ENCODE peak calls at places on chromosomes 1 and 21, in four cellular contexts. One of them, this sample, is unnamed.

GRCh38 chr1:55679971-55680370 is 464.8 kb upstream of the USP24 start:
- DNase-seq in GM12878: no peak
- DNase-seq in K562: no peak
- DNase-seq in HepG2: no peak
- DNase-seq in this sample: no peak

GRCh38 chr1:230291731-230292620 is 134.2 kb downstream of the PGBD5 start:
- DNase-seq in GM12878: no peak
- DNase-seq in K562: no peak
- DNase-seq in HepG2: no peak
- DNase-seq in this sample: no peak

GRCh38 chr1:219049411-219049943 is 124.2 kb upstream of the LYPLAL1 start:
- DNase-seq in GM12878: no peak
- DNase-seq in K562: no peak
- DNase-seq in HepG2: no peak
- DNase-seq in this sample: no peak

GRCh38 chr1:234842726-234843641 is 233.0 kb upstream of the IRF2BP2 start:
- DNase-seq in GM12878: peak
- DNase-seq in K562: peak
- DNase-seq in HepG2: no peak
- DNase-seq in this sample: no peak

GRCh38 chr21:45264919-45265515 is 22.7 kb downstream of the POFUT2 start:
- DNase-seq in GM12878: no peak
- DNase-seq in K562: no peak
- DNase-seq in HepG2: no peak
- DNase-seq in this sample: no peak

GRCh38 chr21:44889625-44890337 is 16.3 kb upstream of the PTTG1IP start:
- DNase-seq in GM12878: no peak
- DNase-seq in K562: no peak
- DNase-seq in HepG2: no peak
- DNase-seq in this sample: no peak

GRCh38 chr1:22245716-22246115 is 102.8 kb upstream of the WNT4 start:
- DNase-seq in GM12878: no peak
- DNase-seq in K562: no peak
- DNase-seq in HepG2: no peak
- DNase-seq in this sample: no peak

GRCh38 chr1:8667869-8668595 is 149.4 kb downstream of the RERE start:
- DNase-seq in GM12878: no peak
- DNase-seq in K562: peak
- DNase-seq in HepG2: peak
- DNase-seq in this sample: no peak

GRCh38 chr1:44890007-44890406 is 47.0 kb upstream of the PTCH2 start:
- DNase-seq in GM12878: no peak
- DNase-seq in K562: peak
- DNase-seq in HepG2: no peak
- DNase-seq in this sample: no peak

GRCh38 chr1:109249654-109250401 is 489 bp downstream of the CELSR2 start:
- DNase-seq in GM12878: no peak
- DNase-seq in K562: peak
- DNase-seq in HepG2: no peak
- DNase-seq in this sample: no peak

GRCh38 chr1:153963850-153964331 is 554 bp upstream of the SLC39A1 start:
- DNase-seq in GM12878: no peak
- DNase-seq in K562: peak
- DNase-seq in HepG2: peak
- DNase-seq in this sample: peak

GRCh38 chr1:234870020-234870378 is 258.6 kb downstream of the TOMM20 start:
- DNase-seq in GM12878: no peak
- DNase-seq in K562: no peak
- DNase-seq in HepG2: no peak
- DNase-seq in this sample: no peak

GRCh38 chr1:151061012-151061401 is 810 bp downstream of the MLLT11 start:
- DNase-seq in GM12878: no peak
- DNase-seq in K562: peak
- DNase-seq in HepG2: no peak
- DNase-seq in this sample: no peak

GRCh38 chr1:204267191-204267601 is 53.4 kb upstream of the GOLT1A start:
- DNase-seq in GM12878: no peak
- DNase-seq in K562: no peak
- DNase-seq in HepG2: no peak
- DNase-seq in this sample: no peak

GRCh38 chr1:118481091-118481490 is 296.1 kb upstream of the SPAG17 start:
- DNase-seq in GM12878: no peak
- DNase-seq in K562: no peak
- DNase-seq in HepG2: no peak
- DNase-seq in this sample: no peak

DNA sequence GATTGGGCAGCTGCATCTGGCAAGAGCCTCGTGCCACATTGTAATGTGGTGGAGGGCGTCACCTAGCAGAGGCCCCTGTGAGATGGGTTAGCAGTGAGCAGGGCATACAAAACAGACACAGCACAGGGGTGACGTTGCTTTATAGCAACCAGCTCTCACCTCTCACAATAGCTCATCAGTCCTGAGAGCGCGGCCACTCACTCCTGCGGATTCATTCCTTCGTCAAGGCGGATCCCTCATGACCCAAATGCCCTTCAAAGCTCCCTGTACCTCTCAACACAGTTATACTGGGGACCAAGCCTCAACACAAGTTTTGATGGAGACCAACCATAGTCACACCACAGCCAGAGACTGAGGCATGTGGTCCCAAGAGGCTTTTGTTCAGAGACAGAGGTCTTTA is 22.9 kb downstream of the SLC37A1 start:
- DNase-seq in GM12878: no peak
- DNase-seq in K562: no peak
- DNase-seq in HepG2: no peak
- DNase-seq in this sample: peak
- TF ChIP-seq CTCF in GM12878: no peak
- TF ChIP-seq CTCF in K562: no peak
- TF ChIP-seq CTCF in HepG2: no peak
- TF ChIP-seq CTCF in this sample: no peak

GRCh38 chr1:200223613-200224012 is 186.2 kb downstream of the ZNF281 start:
- DNase-seq in GM12878: no peak
- DNase-seq in K562: no peak
- DNase-seq in HepG2: no peak
- DNase-seq in this sample: no peak

GRCh38 chr1:200228081-200228480 is 181.8 kb downstream of the ZNF281 start:
- DNase-seq in GM12878: no peak
- DNase-seq in K562: no peak
- DNase-seq in HepG2: no peak
- DNase-seq in this sample: no peak

GRCh38 chr1:200224315-200224714 is 185.5 kb downstream of the ZNF281 start:
- DNase-seq in GM12878: no peak
- DNase-seq in K562: no peak
- DNase-seq in HepG2: no peak
- DNase-seq in this sample: no peak

GRCh38 chr1:200226969-200227303 is 182.9 kb downstream of the ZNF281 start:
- DNase-seq in GM12878: no peak
- DNase-seq in K562: no peak
- DNase-seq in HepG2: no peak
- DNase-seq in this sample: no peak

DNA sequence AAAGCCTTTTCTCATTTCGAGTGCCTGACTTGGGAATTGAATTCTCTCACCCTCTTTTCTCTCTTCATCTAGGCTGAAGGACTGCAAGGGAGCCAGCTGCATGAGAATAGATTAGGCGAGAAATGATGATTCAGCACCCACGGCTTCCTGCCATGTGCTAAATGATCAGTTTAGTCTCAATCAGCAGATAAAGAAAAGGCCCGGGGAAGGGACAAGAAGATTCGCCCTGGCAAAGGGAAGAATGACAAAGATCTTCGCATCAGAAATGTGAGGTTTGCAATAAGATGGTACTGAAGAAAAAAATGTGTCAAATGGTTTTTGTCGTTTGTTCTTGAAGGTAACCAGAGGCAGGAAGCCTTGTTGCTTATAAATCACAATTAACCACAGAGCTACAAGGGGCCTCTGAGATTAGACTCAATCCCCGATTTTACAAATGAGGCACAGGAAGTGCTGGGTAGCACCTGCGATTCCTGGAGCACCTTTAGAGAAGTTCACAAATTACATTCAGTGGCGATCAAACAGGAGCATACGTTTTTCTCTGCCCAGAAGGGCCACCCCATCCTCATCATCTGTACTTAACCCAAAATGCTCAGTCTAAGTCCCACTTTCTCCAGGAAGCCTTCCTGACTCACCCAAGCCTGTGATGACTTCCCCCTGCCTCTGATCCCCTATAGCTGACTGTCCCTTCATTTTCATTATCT is 183.4 kb downstream of the ZNF281 start:
- DNase-seq in GM12878: no peak
- DNase-seq in K562: peak
- DNase-seq in HepG2: no peak
- DNase-seq in this sample: no peak
- TF ChIP-seq NR2C2 in GM12878: no peak
- TF ChIP-seq NR2C2 in K562: no peak
- TF ChIP-seq NR2C2 in HepG2: no peak
- TF ChIP-seq NR2C2 in this sample: no peak

GRCh38 chr1:231883382-231883781 is 256.8 kb downstream of the DISC1 start:
- DNase-seq in GM12878: no peak
- DNase-seq in K562: no peak
- DNase-seq in HepG2: peak
- DNase-seq in this sample: peak
- TF ChIP-seq CTCF in GM12878: no peak
- TF ChIP-seq CTCF in K562: no peak
- TF ChIP-seq CTCF in HepG2: peak
- TF ChIP-seq CTCF in this sample: no peak

GRCh38 chr1:114196992-114197907 is 43.6 kb upstream of the SYT6 start:
- DNase-seq in GM12878: no peak
- DNase-seq in K562: no peak
- DNase-seq in HepG2: no peak
- DNase-seq in this sample: no peak

GRCh38 chr1:114199017-114199594 is 45.4 kb upstream of the SYT6 start:
- DNase-seq in GM12878: no peak
- DNase-seq in K562: no peak
- DNase-seq in HepG2: no peak
- DNase-seq in this sample: no peak

GRCh38 chr1:114206392-114206791 is 52.7 kb upstream of the SYT6 start:
- DNase-seq in GM12878: no peak
- DNase-seq in K562: peak
- DNase-seq in HepG2: no peak
- DNase-seq in this sample: no peak

GRCh38 chr1:114203722-114204121 is 50.1 kb upstream of the SYT6 start:
- DNase-seq in GM12878: no peak
- DNase-seq in K562: no peak
- DNase-seq in HepG2: no peak
- DNase-seq in this sample: no peak

DNA sequence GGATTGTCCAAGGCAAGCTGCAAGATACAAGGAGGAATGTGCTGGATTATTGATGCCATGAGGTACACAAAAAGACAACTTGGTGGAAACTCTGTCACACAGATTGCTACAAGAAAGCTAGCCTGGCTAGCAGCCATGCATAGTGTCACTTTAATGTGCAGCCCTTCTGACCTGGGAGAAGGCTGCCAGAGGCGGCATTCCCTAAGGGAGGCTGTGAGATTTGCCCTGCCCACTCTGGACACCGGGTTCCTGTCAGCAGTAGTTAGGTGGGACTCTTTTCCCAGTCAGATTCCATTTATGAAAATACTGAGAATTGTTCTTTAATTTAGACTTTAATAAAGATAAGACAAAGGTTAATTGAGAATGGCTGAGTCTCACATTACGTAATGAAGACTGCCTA is 47.8 kb upstream of the SYT6 start:
- DNase-seq in GM12878: no peak
- DNase-seq in K562: no peak
- DNase-seq in HepG2: no peak
- DNase-seq in this sample: no peak
- TF ChIP-seq NR2C2 in GM12878: no peak
- TF ChIP-seq NR2C2 in K562: no peak
- TF ChIP-seq NR2C2 in HepG2: no peak
- TF ChIP-seq NR2C2 in this sample: no peak

DNA sequence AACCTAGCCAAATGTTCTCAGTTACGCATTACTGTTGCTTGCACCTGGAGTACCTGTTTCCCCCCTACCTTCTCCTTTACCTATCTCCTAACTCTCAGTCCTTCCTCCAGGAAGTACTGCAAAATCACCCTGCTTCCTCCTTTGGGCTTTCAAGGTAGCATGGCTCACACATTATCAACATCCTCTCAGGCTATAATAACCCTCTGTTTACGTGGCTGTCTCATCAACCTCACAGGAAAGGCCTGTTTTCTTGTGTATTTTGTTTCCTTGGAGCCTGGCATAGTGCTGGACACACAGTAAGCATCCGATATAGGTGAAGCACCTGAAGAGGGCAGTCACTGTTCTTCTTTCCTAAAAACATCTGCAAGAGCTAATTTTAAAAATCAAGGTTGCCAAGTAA is 32.7 kb upstream of the ANGPTL7 start:
- DNase-seq in GM12878: no peak
- DNase-seq in K562: no peak
- DNase-seq in HepG2: no peak
- DNase-seq in this sample: no peak
- TF ChIP-seq CTCF in GM12878: no peak
- TF ChIP-seq CTCF in K562: no peak
- TF ChIP-seq CTCF in HepG2: no peak
- TF ChIP-seq CTCF in this sample: no peak

GRCh38 chr21:28754862-28755261 is 237.8 kb downstream of the LTN1 start:
- DNase-seq in GM12878: no peak
- DNase-seq in K562: no peak
- DNase-seq in HepG2: no peak
- DNase-seq in this sample: no peak

GRCh38 chr21:28758042-28758882 is 234.4 kb downstream of the LTN1 start:
- DNase-seq in GM12878: no peak
- DNase-seq in K562: no peak
- DNase-seq in HepG2: no peak
- DNase-seq in this sample: no peak

GRCh38 chr21:28750565-28750964 is 242.1 kb downstream of the LTN1 start:
- DNase-seq in GM12878: no peak
- DNase-seq in K562: no peak
- DNase-seq in HepG2: no peak
- DNase-seq in this sample: no peak

GRCh38 chr21:28752131-28752530 is 240.5 kb downstream of the LTN1 start:
- DNase-seq in GM12878: no peak
- DNase-seq in K562: no peak
- DNase-seq in HepG2: peak
- DNase-seq in this sample: no peak

DNA sequence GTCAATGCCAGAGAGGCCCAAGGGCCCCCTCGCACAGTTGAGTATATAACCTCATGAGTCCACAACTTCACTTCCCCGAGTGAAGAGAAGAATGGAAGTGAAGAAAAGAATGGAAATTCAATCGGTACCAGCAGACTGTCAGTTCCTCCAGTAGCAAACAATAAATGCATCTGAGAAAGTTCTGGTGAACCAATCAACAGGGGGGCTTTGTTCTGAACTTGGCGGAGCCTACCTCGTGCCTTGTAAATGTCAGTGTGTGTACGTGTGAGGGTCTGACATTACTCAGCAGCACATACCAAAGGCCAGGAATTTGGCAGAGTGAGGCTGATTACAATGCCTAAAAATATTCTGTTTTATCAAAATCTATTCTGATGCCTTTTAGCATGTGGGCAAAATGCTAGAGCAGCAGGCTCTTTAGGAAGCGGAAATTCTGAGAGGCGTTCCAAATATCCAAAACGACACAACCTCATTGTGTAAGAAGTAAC is 238.5 kb downstream of the LTN1 start:
- DNase-seq in GM12878: no peak
- DNase-seq in K562: no peak
- DNase-seq in HepG2: no peak
- DNase-seq in this sample: no peak
- TF ChIP-seq NR2C2 in GM12878: no peak
- TF ChIP-seq NR2C2 in K562: no peak
- TF ChIP-seq NR2C2 in HepG2: no peak
- TF ChIP-seq NR2C2 in this sample: no peak